ENCODE peak calls at places on chromosomes 4 and X, in five cellular contexts. M is lower leg skin, S is fibroblast of the aortic adventitia, W is stomach, J is MCF 10A. K is an unnamed sample.

GRCh38 chr4:100177855-100178254 is 12.4 kb downstream of the DDIT4L start:
- DNase-seq in M (no peak), S (no peak), W (no peak), J (no peak), K (no peak)

GRCh38 chr4:153296424-153296823 is 48.1 kb upstream of the MND1 start:
- DNase-seq in M (no peak), S (peak), W (no peak), J (no peak), K (no peak)

GRCh38 chr4:138919094-138919936 is 96.3 kb upstream of the NOCT start:
- DNase-seq in M (no peak), S (peak), W (peak), J (peak), K (peak)

GRCh38 chr4:88600129-88600849 is 8.0 kb downstream of the HERC3 start:
- DNase-seq in M (no peak), S (peak), W (no peak), J (no peak), K (no peak)

GRCh38 chr4:133801858-133802257 is 399.7 kb downstream of the PABPC4L start:
- DNase-seq in M (no peak), S (no peak), W (no peak), J (no peak), K (no peak)

GRCh38 chrX:77505227-77505626 is 58.0 kb downstream of the FGF16 start:
- DNase-seq in M (no peak), S (peak), W (no peak), J (peak), K (peak)

GRCh38 chr4:184807261-184807660 is 18.5 kb downstream of the ACSL1 start:
- DNase-seq in M (peak), S (peak), W (peak), J (peak), K (no peak)

GRCh38 chr4:13329963-13330362 is 154.2 kb downstream of the RAB28 start:
- DNase-seq in M (no peak), S (peak), W (no peak), J (peak), K (no peak)

GRCh38 chrX:150919401-150919800 is 20.9 kb upstream of the CD99L2 start:
- DNase-seq in M (no peak), S (no peak), W (no peak), J (no peak), K (no peak)

GRCh38 chrX:24030597-24030996 is 3.6 kb upstream of the KLHL15 start:
- DNase-seq in M (no peak), S (no peak), W (no peak), J (no peak), K (no peak)

GRCh38 chr4:168475745-168476144 is 4.5 kb downstream of the DDX60L start:
- DNase-seq in M (no peak), S (no peak), W (no peak), J (peak), K (no peak)

GRCh38 chr4:21742326-21742725 is 206.2 kb downstream of the KCNIP4 start:
- DNase-seq in M (no peak), S (no peak), W (no peak), J (no peak), K (no peak)

GRCh38 chrX:113743069-113743468 is 840.8 kb upstream of the HTR2C start:
- DNase-seq in M (no peak), S (no peak), W (no peak), J (no peak), K (no peak)

GRCh38 chr4:8882239-8882638 is 10.6 kb upstream of the HMX1 start:
- DNase-seq in M (no peak), S (no peak), W (no peak), J (no peak), K (no peak)

GRCh38 chr4:152352645-152353116 is 183.2 kb downstream of the FBXW7 start:
- DNase-seq in M (peak), S (peak), W (no peak), J (peak), K (no peak)

GRCh38 chrX:39174761-39175417 is 373.6 kb downstream of the MID1IP1 start:
- DNase-seq in M (peak), S (peak), W (peak), J (peak), K (peak)

GRCh38 chr4:76886214-76886613 is 11.7 kb downstream of the SOWAHB start:
- DNase-seq in M (no peak), S (no peak), W (no peak), J (no peak), K (no peak)

GRCh38 chr4:123856689-123857545 is 460.3 kb downstream of the SPRY1 start:
- DNase-seq in M (no peak), S (peak), W (peak), J (no peak), K (no peak)

GRCh38 chr4:175827510-175827909 is 15.4 kb upstream of the GPM6A start:
- DNase-seq in M (no peak), S (no peak), W (no peak), J (no peak), K (no peak)

GRCh38 chrX:154142950-154143745 is 895 bp upstream of the OPN1LW start:
- DNase-seq in M (no peak), S (no peak), W (no peak), J (no peak), K (no peak)

GRCh38 chr4:171979461-171979860 is 166.3 kb downstream of the GALNTL6 start:
- DNase-seq in M (no peak), S (no peak), W (no peak), J (peak), K (no peak)

GRCh38 chrX:118528089-118528753 is 32.6 kb downstream of the DOCK11 start:
- DNase-seq in M (peak), S (no peak), W (no peak), J (no peak), K (no peak)

GRCh38 chrX:33741807-33742206 is 390.3 kb downstream of the FAM47A start:
- DNase-seq in M (no peak), S (no peak), W (no peak), J (no peak), K (no peak)

GRCh38 chr4:176482972-176483371 is 163.2 kb downstream of the SPCS3 start:
- DNase-seq in M (no peak), S (no peak), W (no peak), J (no peak), K (no peak)

GRCh38 chrX:139081965-139082364 is 370.4 kb upstream of the FGF13 start:
- DNase-seq in M (no peak), S (no peak), W (no peak), J (no peak), K (no peak)

GRCh38 chr4:1406416-1406945 is at the start of gene NKX1-1:
- DNase-seq in M (peak), S (no peak), W (peak), J (no peak), K (no peak)

DNA sequence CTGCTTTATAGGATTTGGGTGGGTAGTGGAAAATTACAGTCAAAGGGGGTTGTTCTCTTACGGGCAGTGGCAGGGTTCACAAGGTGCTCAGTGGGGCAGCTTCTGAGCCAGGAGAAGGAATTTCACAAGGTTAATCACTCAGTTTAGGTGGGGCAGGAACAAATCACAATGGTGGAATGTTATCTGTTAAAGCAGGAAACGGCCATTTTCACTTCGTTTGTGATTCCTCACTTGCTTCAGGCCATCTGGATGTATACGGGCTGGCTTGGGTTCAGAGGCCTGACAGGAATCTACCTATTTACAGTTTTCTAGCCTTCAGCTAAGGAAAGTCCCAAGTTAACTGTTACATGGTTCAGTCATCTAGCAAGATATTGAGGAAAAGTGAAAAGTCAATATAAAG is 1003.5 kb downstream of the STPG2 start:
- DNase-seq in M (no peak), S (no peak), W (no peak), J (no peak), K (no peak)
- TF ChIP-seq CTCF in M (no peak), S (no peak), W (no peak), J (no peak), K (no peak)

GRCh38 chr4:33650036-33650435 is 2594.3 kb downstream of the ARAP2 start:
- DNase-seq in M (no peak), S (no peak), W (no peak), J (no peak), K (no peak)

DNA sequence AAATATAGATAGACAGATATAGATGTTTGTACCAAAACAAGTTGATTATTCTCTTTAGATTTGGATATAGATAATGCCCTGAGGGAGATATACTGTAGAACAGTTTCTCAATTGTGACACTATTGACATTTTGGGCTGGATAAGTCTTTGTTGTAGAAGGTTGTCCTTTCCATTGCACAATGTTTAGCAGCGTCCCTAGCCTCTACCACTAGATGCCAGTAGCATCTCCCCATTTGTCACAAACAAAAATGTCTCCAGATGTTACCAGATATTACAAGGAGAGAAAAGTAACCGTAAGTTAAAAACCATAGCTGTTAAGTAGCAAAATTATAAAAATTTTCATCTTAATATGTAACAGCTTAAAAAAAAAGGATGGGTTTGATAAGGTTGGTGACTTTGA is 2595.3 kb downstream of the ARAP2 start:
- DNase-seq in M (no peak), S (peak), W (no peak), J (peak), K (no peak)
- TF ChIP-seq CTCF in M (no peak), S (peak), W (no peak), J (peak), K (no peak)

DNA sequence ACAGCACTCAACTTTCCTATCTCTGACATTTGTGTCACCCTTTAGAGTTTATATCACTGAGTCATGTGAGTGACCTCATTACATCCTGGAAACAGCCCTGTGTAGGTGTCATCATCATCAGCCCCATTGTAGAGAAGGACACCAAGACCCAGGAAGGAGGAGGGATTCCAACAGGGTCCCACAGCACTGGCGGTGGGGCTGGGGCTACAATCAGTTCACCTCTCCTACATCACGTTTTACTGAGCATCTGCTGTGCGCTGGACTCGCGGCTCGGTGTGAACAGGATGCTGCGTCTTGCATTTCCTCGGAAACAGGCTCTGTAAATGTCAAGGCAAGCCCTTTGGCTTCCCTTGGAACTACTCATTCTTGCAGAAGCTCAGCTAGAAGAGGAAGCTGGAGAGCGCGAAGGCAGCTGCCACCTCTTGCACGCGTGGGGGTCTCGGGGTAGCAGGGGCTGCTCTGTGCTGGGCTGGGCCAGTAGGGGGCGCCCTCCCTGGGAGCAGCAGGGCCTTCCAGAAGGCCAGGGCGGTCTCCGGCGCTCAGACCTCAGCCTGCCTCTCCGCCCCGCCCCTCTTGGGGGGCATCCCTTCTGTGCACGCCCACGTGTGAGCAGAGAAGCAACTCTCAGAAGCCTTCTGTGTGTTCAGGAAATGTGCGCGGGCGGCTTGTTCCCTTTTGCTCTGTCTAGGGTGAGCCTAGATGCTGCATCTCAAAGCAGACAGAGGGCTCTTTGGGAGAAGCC is 29.0 kb downstream of the REELD1 start:
- DNase-seq in M (no peak), S (no peak), W (no peak), J (no peak), K (no peak)
- TF ChIP-seq CTCF in M (no peak), S (peak), W (no peak), J (peak), K (no peak)

GRCh38 chr4:164012396-164013027 is 518.0 kb downstream of the TMA16 start:
- DNase-seq in M (no peak), S (no peak), W (peak), J (peak), K (peak)
- TF ChIP-seq CTCF in M (no peak), S (no peak), W (peak), J (peak), K (peak)

DNA sequence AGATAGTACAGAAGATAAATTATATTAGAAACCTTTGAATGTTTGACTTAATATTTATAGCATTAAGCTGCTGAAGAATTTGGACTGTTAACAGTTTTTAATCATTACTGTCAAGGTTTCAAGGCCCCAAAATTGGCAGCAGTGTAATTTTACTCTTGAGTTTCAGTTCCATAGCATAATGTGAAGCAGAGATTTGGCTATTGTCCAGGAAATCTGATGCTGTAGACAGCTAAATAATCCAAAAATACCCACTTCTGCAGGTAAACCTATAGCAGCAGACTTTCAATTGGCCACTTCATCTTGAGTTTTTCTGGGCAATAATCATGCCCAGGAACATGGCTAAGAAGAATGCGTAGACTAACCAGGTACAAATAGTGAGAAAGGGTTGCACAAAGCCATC is 85.0 kb downstream of the RCHY1 start:
- DNase-seq in M (no peak), S (no peak), W (no peak), J (no peak), K (no peak)
- TF ChIP-seq CTCF in M (no peak), S (no peak), W (no peak), J (no peak), K (no peak)

DNA sequence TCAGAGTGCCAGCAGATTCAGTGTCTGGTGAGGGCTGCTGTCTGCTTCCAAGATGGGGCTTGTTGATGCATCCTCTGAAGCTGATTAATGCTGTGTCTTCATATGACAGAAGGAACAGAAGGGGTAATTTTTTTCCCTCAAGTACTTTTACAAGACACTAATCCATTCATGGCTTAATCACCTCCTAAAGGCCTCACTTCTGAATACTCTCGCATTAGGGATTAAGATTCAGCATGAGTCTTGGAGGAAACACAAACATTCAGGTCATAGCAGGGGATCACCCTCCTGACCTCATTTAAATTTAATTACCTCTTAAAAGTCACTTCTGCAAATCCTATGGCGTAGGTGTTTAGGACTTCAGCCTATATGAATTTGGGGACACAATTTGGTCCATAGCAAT is 1145.5 kb upstream of the PCDH10 start:
- DNase-seq in M (no peak), S (no peak), W (no peak), J (no peak), K (no peak)
- TF ChIP-seq CTCF in M (no peak), S (no peak), W (no peak), J (no peak), K (no peak)

GRCh38 chrX:48802813-48803261 is 970 bp downstream of the HDAC6 start:
- DNase-seq in M (no peak), S (no peak), W (no peak), J (no peak), K (no peak)

GRCh38 chrX:48802089-48802812 is 384 bp downstream of the HDAC6 start:
- DNase-seq in M (peak), S (peak), W (peak), J (peak), K (peak)

GRCh38 chrX:48800574-48801280 is 1.1 kb upstream of the HDAC6 start:
- DNase-seq in M (peak), S (no peak), W (no peak), J (no peak), K (no peak)

GRCh38 chrX:48801281-48802088 is at the start of gene HDAC6:
- DNase-seq in M (peak), S (peak), W (peak), J (peak), K (peak)

GRCh38 chrX:48806088-48806487 is 4.2 kb downstream of the HDAC6 start:
- DNase-seq in M (no peak), S (no peak), W (no peak), J (peak), K (no peak)
- TF ChIP-seq CTCF in M (no peak), S (no peak), W (no peak), J (no peak), K (no peak)